ENCODE peak calls at places on chromosomes 11 and 22, in nine cellular contexts. H is HepG2, S is GM23338, M is neural progenitor cell, C is fibroblast of lung, X is K562, F is HCT116, I is GM23248, A is PC-3. N is an unnamed sample.
A peak's percentile ranks its signal among the peaks of the same experiment; 100 is the strongest.

GRCh38 chr11:14179126-14179820 is 179.7 kb downstream of the RRAS2 start:
- DNase-seq in H (no peak), S (no peak), M (no peak), C (peak; percentile 8), X (no peak), F (no peak), I (peak; percentile 67), A (no peak), N (no peak)

GRCh38 chr11:103234974-103235373 is 125.7 kb downstream of the DYNC2H1 start:
- DNase-seq in H (no peak), S (no peak), M (no peak), C (peak; percentile 78), X (no peak), F (no peak), I (peak; percentile 83), A (no peak), N (no peak)

GRCh38 chr22:31142285-31142684 is 2.0 kb upstream of the PLA2G3 start:
- DNase-seq in H (no peak), S (no peak), M (no peak), C (no peak), X (no peak), F (no peak), I (no peak), A (no peak), N (no peak)

GRCh38 chr11:83521647-83522596 is 235.8 kb upstream of the CCDC90B start:
- DNase-seq in H (peak; percentile 15), S (peak; percentile 76), M (peak; percentile 57), C (peak; percentile 7), X (no peak), F (no peak), I (peak; percentile 46), A (peak; percentile 15), N (peak; percentile 20)

GRCh38 chr11:35214181-35214770 is 75.3 kb downstream of the CD44 start:
- DNase-seq in H (no peak), S (no peak), M (no peak), C (no peak), X (no peak), F (no peak), I (peak; percentile 57), A (peak; percentile 16), N (no peak)

GRCh38 chr22:22618923-22619322 is 25.5 kb upstream of the GGTLC2 start:
- DNase-seq in H (no peak), S (no peak), M (no peak), C (no peak), X (no peak), F (no peak), I (no peak), A (no peak), N (no peak)

GRCh38 chr11:6321961-6322362 is 1.7 kb upstream of the CAVIN3 start:
- DNase-seq in H (no peak), S (peak; percentile 18), M (peak; percentile 67), C (peak; percentile 82), X (no peak), F (peak; percentile 52), I (peak; percentile 83), A (peak; percentile 37), N (peak; percentile 40)

GRCh38 chr11:45092901-45093760 is 53.3 kb upstream of the PRDM11 start:
- DNase-seq in H (no peak), S (no peak), M (no peak), C (peak; percentile 99), X (no peak), F (no peak), I (peak; percentile 71), A (peak; percentile 91), N (no peak)

GRCh38 chr11:119295178-119295577 is 21.8 kb downstream of the MCAM start:
- DNase-seq in H (no peak), S (no peak), M (no peak), C (no peak), X (no peak), F (no peak), I (peak; percentile 39), A (peak; percentile 69), N (no peak)

GRCh38 chr11:1942541-1943260 is 4.4 kb upstream of the MRPL23 start:
- DNase-seq in H (no peak), S (no peak), M (no peak), C (no peak), X (no peak), F (no peak), I (no peak), A (no peak), N (no peak)

GRCh38 chr11:11078344-11078743 is 220.5 kb upstream of the ZBED5 start:
- DNase-seq in H (no peak), S (peak; percentile 27), M (no peak), C (no peak), X (no peak), F (no peak), I (peak; percentile 43), A (peak; percentile 23), N (no peak)

GRCh38 chr11:119518746-119519382 is 95.9 kb upstream of the THY1 start:
- DNase-seq in H (no peak), S (peak; percentile 84), M (peak; percentile 89), C (peak; percentile 58), X (peak; percentile 67), F (no peak), I (peak; percentile 58), A (peak; percentile 68), N (peak; percentile 42)

GRCh38 chr11:46478196-46478595 is 86.6 kb upstream of the CHRM4 start:
- DNase-seq in H (no peak), S (no peak), M (no peak), C (no peak), X (no peak), F (no peak), I (no peak), A (no peak), N (no peak)

GRCh38 chr11:46475041-46475925 is 83.7 kb upstream of the CHRM4 start:
- DNase-seq in H (no peak), S (no peak), M (no peak), C (no peak), X (no peak), F (no peak), I (no peak), A (no peak), N (no peak)

GRCh38 chr11:46477136-46477535 is 85.6 kb upstream of the CHRM4 start:
- DNase-seq in H (no peak), S (no peak), M (no peak), C (no peak), X (no peak), F (no peak), I (no peak), A (no peak), N (no peak)

GRCh38 chr11:46472662-46472994 is 81.1 kb upstream of the CHRM4 start:
- DNase-seq in H (peak; percentile 15), S (no peak), M (no peak), C (no peak), X (no peak), F (peak; percentile 12), I (no peak), A (peak; percentile 23), N (peak; percentile 73)

GRCh38 chr11:46475926-46476545 is 84.5 kb upstream of the CHRM4 start:
- DNase-seq in H (no peak), S (no peak), M (no peak), C (no peak), X (no peak), F (no peak), I (no peak), A (no peak), N (no peak)
- H4K20me1 ChIP-seq in H (peaks cover 20% of the 10 kb centered on the region), S (peaks cover 1% of the 10 kb centered on the region), M (peaks cover 2% of the 10 kb centered on the region), C (no peaks in the 10 kb centered on the region), X (peaks cover 12% of the 10 kb centered on the region), F (peaks cover 11% of the 10 kb centered on the region), I (peaks cover 4% of the 10 kb centered on the region), A (peaks cover 4% of the 10 kb centered on the region), N (peaks cover 47% of the 10 kb centered on the region)

DNA sequence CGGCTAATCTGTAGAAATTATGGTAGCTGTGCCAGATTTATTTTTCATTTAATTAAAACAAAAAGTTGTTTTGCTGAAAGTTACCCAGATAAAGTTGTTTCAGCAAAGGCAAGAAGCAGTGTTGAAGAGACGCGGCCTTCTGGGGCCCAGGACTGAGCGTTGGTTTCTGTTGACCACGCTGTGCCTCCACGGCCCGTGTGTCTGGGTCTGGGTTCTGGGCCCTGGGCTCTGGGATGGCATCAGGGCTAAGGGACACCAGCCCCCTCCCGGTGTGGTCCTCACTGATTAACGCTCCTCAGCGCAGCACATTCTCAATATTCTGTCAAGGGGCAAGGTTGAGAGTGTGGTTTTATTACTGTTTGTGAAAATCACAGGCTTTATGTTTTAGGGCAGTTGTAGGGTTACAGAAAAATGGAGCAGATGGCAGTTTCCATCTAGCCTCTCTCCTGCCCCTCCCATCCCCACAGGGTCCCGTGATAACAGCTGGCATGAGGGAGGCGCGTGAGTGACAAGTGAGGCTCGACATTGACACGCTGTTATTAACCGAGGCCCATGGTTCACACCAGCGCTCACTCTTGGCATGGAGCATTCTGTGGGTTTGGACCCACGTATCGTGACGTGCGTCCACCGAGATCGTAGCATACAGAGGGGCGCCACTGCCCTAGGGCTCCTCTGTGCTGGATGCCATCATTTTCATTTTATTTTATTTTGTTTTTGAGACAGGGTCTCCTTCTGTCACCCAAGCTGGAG is 1231.4 kb downstream of the BRD1 start:
- DNase-seq in H (no peak), S (no peak), M (no peak), C (no peak), X (no peak), F (no peak), I (no peak), A (no peak), N (no peak)
- TF ChIP-seq EZH2 in H (no peak), S (no peak), M (no peak), C (no peak), X (no peak), F (no peak), I (no peak), A (no peak), N (no peak)

GRCh38 chr11:47765086-47765485 is 2.1 kb downstream of the FNBP4 start:
- DNase-seq in H (no peak), S (no peak), M (no peak), C (peak; percentile 51), X (no peak), F (no peak), I (peak; percentile 28), A (no peak), N (no peak)
- H4K20me1 ChIP-seq in H (peaks cover 21% of the 10 kb centered on the region), S (peaks cover 29% of the 10 kb centered on the region), M (peaks cover 32% of the 10 kb centered on the region), C (no peaks in the 10 kb centered on the region), X (no peaks in the 10 kb centered on the region), F (no peaks in the 10 kb centered on the region), I (peaks cover 7% of the 10 kb centered on the region), A (peaks cover 14% of the 10 kb centered on the region), N (peaks cover 35% of the 10 kb centered on the region)

GRCh38 chr22:42432818-42433217 is 615 bp upstream of the NFAM1 start:
- DNase-seq in H (no peak), S (no peak), M (peak; percentile 55), C (no peak), X (no peak), F (no peak), I (no peak), A (no peak), N (no peak)

GRCh38 chr22:42433754-42434153 is 1.6 kb upstream of the NFAM1 start:
- DNase-seq in H (no peak), S (no peak), M (no peak), C (no peak), X (no peak), F (no peak), I (no peak), A (no peak), N (no peak)

GRCh38 chr22:42430486-42431125 is 1.6 kb downstream of the NFAM1 start:
- DNase-seq in H (no peak), S (no peak), M (no peak), C (no peak), X (no peak), F (no peak), I (no peak), A (no peak), N (no peak)

GRCh38 chr22:42432020-42432596 is at the start of gene NFAM1:
- DNase-seq in H (no peak), S (no peak), M (peak; percentile 41), C (no peak), X (no peak), F (no peak), I (no peak), A (no peak), N (no peak)

GRCh38 chr22:42431401-42432019 is 693 bp downstream of the NFAM1 start:
- DNase-seq in H (no peak), S (no peak), M (no peak), C (no peak), X (no peak), F (no peak), I (no peak), A (no peak), N (no peak)
- TF ChIP-seq EZH2 in H (no peak), S (no peak), M (no peak), C (no peak), X (no peak), F (no peak), I (peak; percentile 86), A (no peak), N (no peak)